ENCODE peak calls at places on chromosomes 7 and 10, in four cellular contexts. R is K562, T is H1, P is GM12878. J is an unnamed sample.

GRCh38 chr7:70400829-70401380 is 731.0 kb upstream of the GALNT17 start:
- DNase-seq in T (no peak), P (no peak), R (no peak), J (no peak)

GRCh38 chr7:114787556-114787955 is 134.3 kb upstream of the MDFIC start:
- DNase-seq in R (no peak), T (no peak), P (no peak), J (no peak)

GRCh38 chr10:31404640-31405039 is 85.6 kb downstream of the ZEB1 start:
- DNase-seq in R (peak; percentile 11), P (no peak), T (no peak), J (peak; percentile 54)

GRCh38 chr7:63900394-63901203 is 98.0 kb upstream of the ZNF722 start:
- DNase-seq in P (no peak), T (no peak), R (peak; percentile 42), J (no peak)

GRCh38 chr7:134514663-134515062 is 12.7 kb upstream of the AKR1B10 start:
- DNase-seq in T (no peak), R (peak; percentile 76), P (peak; percentile 13), J (peak; percentile 66)

GRCh38 chr10:59536151-59536550 is 173.5 kb downstream of the SLC16A9 start:
- DNase-seq in T (no peak), R (no peak), P (no peak), J (no peak)

GRCh38 chr7:3574386-3574785 is 273.3 kb downstream of the SDK1 start:
- DNase-seq in T (no peak), R (no peak), P (no peak), J (no peak)

GRCh38 chr10:124516998-124517397 is 55.4 kb downstream of the LHPP start:
- DNase-seq in T (no peak), P (no peak), R (no peak), J (no peak)

GRCh38 chr10:102651455-102652169 is 7.3 kb downstream of the TRIM8 start:
- DNase-seq in T (no peak), P (no peak), R (no peak), J (no peak)

GRCh38 chr10:12397931-12398330 is 48.6 kb downstream of the CAMK1D start:
- DNase-seq in P (no peak), R (no peak), T (no peak), J (no peak)

GRCh38 chr7:140176271-140176701 is 497 bp downstream of the KDM7A start:
- DNase-seq in P (no peak), T (no peak), R (peak; percentile 47), J (no peak)

GRCh38 chr10:103828107-103828506 is 27.3 kb downstream of the SH3PXD2A start:
- DNase-seq in R (no peak), T (no peak), P (no peak), J (no peak)

GRCh38 chr7:116665447-116665996 is 6.5 kb upstream of the MET start:
- DNase-seq in R (no peak), P (no peak), T (no peak), J (no peak)

GRCh38 chr10:51915031-51915542 is 215.7 kb upstream of the CSTF2T start:
- DNase-seq in P (no peak), T (no peak), R (no peak), J (no peak)

GRCh38 chr7:130845581-130846085 is 111.6 kb upstream of the KLF14 start:
- DNase-seq in T (no peak), P (no peak), R (no peak), J (no peak)

GRCh38 chr10:110304394-110304779 is 333 bp downstream of the SMNDC1 start:
- DNase-seq in P (no peak), T (no peak), R (peak; percentile 46), J (no peak)

GRCh38 chr10:62626096-62626495 is 178.4 kb upstream of the ADO start:
- DNase-seq in P (no peak), T (no peak), R (no peak), J (no peak)

GRCh38 chr7:18834574-18835361 is 282.7 kb downstream of the TWIST1 start:
- DNase-seq in P (no peak), T (no peak), R (no peak), J (no peak)

GRCh38 chr10:82496114-82496513 is 621.1 kb downstream of the NRG3 start:
- DNase-seq in P (no peak), R (no peak), T (no peak), J (no peak)

DNA sequence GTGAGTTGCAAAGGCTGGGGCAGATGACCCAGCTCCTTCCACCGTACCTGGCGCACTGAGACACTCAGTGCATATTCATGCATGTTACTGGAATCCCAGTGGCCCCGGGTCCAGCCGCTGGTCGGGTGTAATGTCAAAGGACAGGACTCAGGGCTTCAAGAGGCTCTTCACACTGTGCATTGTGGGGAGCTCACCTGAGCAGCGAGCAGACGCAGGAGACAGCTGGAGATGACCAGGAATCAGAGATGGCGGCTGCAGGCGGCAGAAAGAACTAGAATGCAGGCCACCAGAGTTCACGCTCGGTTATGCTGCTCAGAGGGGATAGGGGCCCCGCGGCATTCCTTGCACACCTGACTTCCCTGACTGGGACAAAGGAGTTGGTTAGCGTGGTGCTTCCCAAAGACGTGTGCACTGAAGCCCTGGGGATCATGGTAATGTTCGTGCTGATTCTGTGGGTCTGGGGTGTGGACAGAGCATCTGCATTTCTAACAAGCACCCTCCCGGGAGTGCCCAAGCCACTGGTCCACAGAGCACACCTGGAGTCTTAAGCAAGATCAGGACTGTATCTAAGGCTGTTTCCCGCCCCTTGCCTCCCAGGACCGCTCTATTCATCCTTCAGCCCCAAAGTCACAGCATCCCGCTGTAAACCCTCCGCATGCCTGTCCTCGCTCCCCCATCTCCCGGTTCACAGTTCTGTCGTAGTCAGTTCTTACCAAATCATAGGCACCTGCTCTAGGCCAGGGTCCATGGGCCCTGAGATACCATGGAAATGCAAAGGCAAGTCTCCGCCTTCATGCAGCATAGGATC is 71.0 kb downstream of the MKI67 start:
- DNase-seq in R (no peak), T (no peak), P (no peak), J (no peak)
- H3K9ac ChIP-seq in R (no peak overlapping the region), T (no peak overlapping the region), P (no peak overlapping the region), J (no peak overlapping the region)

GRCh38 chr10:4017336-4017735 is 232.3 kb upstream of the KLF6 start:
- DNase-seq in P (no peak), T (no peak), R (no peak), J (no peak)

GRCh38 chr10:4016214-4016740 is 231.3 kb upstream of the KLF6 start:
- DNase-seq in R (peak; percentile 26), T (no peak), P (no peak), J (no peak)

GRCh38 chr10:4012848-4013247 is 227.8 kb upstream of the KLF6 start:
- DNase-seq in T (no peak), R (no peak), P (no peak), J (no peak)

GRCh38 chr10:4011136-4011812 is 226.3 kb upstream of the KLF6 start:
- DNase-seq in P (no peak), R (no peak), T (no peak), J (no peak)

DNA sequence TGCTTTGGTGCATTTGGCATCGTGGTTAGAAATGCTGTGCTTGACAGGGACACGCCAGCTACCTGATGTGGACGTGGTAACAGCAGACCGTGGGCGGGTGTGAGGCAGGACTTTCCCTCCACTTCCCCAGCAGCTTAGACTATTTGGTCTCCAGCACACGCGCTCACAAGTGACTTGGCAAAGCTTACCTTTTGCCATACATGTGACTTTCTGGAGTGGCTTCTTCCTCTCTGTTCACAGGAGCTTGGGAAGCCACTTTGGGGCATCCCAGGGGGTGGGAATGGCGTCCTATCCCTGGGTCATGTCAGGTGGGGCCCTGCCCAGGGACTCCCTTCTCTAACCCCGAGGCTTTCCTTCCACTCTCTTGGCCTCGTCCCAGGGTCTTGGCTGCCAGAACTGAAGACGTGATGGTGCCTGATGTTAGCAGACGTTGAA is 228.7 kb upstream of the KLF6 start:
- DNase-seq in R (no peak), T (no peak), P (peak; percentile 44), J (no peak)
- TF ChIP-seq CREB1 in R (no peak), T (no peak), P (no peak), J (no peak)

GRCh38 chr10:79407397-79407796 is 38.0 kb downstream of the ZCCHC24 start:
- DNase-seq in P (no peak), T (no peak), R (no peak), J (no peak)
- H3K9ac ChIP-seq in P (no peak overlapping the region), T (no peak overlapping the region), R (peak overlapping the region; percentile 2), J (no peak overlapping the region)

DNA sequence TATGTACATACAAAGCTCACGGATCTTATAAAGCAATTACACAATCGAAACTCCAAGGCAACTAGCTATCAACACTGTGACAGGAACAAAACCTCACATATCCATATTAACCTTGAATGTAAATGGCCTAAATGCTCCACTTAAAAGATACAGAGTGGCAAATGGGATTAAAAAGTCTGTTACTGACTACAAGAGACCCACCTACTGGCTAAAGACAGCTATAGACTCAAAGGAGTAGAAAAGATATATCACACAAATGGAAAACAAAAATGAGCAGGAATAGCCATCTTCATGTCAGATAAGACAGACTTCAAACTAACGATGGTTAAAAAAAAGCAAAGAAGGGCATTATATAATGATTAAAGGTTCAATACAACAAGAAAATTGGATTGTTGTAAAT is 246.7 kb downstream of the ADRA2A start:
- DNase-seq in T (no peak), P (no peak), R (no peak), J (peak; percentile 1)
- TF ChIP-seq CREB1 in T (no peak), P (no peak), R (no peak), J (no peak)

DNA sequence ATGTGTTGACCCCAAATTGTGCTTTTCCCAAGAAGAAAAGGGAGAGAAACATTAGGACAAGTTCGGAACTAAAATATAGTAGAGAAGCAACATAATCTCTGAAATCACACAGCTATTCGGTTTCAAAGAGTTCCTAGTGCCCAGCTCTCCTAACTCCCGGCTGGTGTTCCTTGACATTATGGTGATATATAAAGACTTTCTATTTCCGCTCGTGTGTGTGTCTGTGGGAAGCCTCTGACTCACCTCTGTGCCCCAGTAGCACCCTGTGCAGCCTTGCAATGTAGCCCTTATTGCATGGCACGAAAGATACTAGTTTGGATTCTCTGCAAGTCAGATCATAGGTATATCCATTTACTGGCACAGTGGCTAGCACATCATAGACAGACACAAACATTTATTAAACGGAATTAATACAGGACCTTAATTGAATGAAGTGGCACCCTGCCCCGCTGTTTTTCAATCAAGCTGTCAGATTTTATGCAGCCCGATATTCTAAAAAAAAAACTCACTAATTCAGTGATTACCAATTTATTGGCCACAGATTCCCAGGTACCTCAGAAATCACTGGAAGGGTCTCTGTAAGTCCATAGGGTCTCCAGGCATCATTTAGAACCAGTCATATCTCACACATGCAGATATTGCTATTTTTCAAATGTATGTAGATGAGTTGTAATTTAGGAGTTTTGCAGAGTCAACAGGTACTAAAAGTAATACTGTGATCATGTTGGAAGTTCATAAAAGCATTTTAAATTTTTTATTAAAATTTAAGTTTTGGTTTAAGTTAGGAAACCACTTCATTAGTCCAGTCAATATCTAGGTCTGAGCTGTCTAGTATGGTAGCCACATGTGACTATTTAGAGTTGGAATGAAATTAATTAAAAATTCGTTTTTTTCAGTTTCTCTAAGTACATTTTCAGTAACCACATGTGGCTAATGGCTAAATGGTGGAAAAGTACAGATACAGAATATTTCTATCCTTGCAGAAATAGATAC is 43.3 kb downstream of the SFTPD start:
- DNase-seq in T (no peak), P (no peak), R (no peak), J (no peak)
- H3K9ac ChIP-seq in T (peak overlapping the region; percentile 72), P (no peak overlapping the region), R (no peak overlapping the region), J (no peak overlapping the region)

DNA sequence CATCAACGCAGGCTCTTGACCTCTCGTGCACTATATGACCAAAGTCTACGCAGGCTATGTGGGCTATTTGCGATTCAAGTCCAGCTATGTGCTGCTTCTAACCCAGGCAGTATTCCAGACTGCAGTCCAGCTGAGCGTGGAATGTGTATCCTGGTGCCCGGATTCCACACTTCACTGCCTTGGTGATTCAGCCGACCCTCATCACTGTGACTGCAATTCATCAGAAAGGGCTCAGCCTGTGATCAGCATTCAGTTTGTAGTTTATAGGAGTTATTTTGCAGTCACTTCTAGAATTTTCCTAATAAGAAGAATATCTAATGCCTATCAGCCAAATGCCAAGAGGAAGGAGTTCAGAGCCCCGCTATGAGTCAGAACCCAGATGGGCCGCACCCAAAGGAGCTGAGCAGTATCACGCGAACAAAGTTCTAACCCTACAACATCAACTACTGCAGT is 119.8 kb upstream of the LANCL2 start:
- DNase-seq in T (no peak), R (no peak), P (no peak), J (peak; percentile 4)
- TF ChIP-seq CREB1 in T (no peak), R (no peak), P (no peak), J (no peak)

J was measured in HepG2.